ENCODE peak calls at places on chromosomes 4 and X, in four cellular contexts. One of them, this sample, is unnamed.
A peak's percentile ranks its signal among the peaks of the same experiment; 100 is the strongest.

GRCh38 chr4:20430555-20430954 is 178.8 kb downstream of the SLIT2 start:
- DNase-seq in upper lobe of left lung: no peak
- DNase-seq in prostate gland: no peak
- DNase-seq in transverse colon: peak; percentile 13
- DNase-seq in this sample: no peak

GRCh38 chr4:896216-896615 is 35.9 kb downstream of the GAK start:
- DNase-seq in upper lobe of left lung: peak; percentile 66
- DNase-seq in prostate gland: no peak
- DNase-seq in transverse colon: no peak
- DNase-seq in this sample: no peak

GRCh38 chr4:186719925-186720694 is 3.5 kb downstream of the FAT1 start:
- DNase-seq in upper lobe of left lung: no peak
- DNase-seq in prostate gland: no peak
- DNase-seq in transverse colon: no peak
- DNase-seq in this sample: no peak

GRCh38 chrX:85111347-85111746 is 107.7 kb downstream of the APOOL start:
- DNase-seq in upper lobe of left lung: no peak
- DNase-seq in prostate gland: no peak
- DNase-seq in transverse colon: no peak
- DNase-seq in this sample: no peak

GRCh38 chr4:138110815-138111214 is 131.3 kb downstream of the SLC7A11 start:
- DNase-seq in upper lobe of left lung: no peak
- DNase-seq in prostate gland: no peak
- DNase-seq in transverse colon: no peak
- DNase-seq in this sample: no peak

GRCh38 chr4:66568431-66568830 is 898.1 kb upstream of the EPHA5 start:
- DNase-seq in upper lobe of left lung: no peak
- DNase-seq in prostate gland: no peak
- DNase-seq in transverse colon: no peak
- DNase-seq in this sample: no peak

GRCh38 chr4:53558981-53559620 is 32.2 kb downstream of the LNX1 start:
- DNase-seq in upper lobe of left lung: no peak
- DNase-seq in prostate gland: no peak
- DNase-seq in transverse colon: no peak
- DNase-seq in this sample: no peak

GRCh38 chr4:144647095-144647959 is 1.4 kb downstream of the HHIP start:
- DNase-seq in upper lobe of left lung: no peak
- DNase-seq in prostate gland: no peak
- DNase-seq in transverse colon: no peak
- DNase-seq in this sample: no peak

GRCh38 chrX:68940601-68941000 is 111.8 kb downstream of the EFNB1 start:
- DNase-seq in upper lobe of left lung: no peak
- DNase-seq in prostate gland: no peak
- DNase-seq in transverse colon: peak; percentile 2
- DNase-seq in this sample: no peak

GRCh38 chr4:188971125-188971524 is 831.9 kb downstream of the TRIML1 start:
- DNase-seq in upper lobe of left lung: no peak
- DNase-seq in prostate gland: no peak
- DNase-seq in transverse colon: no peak
- DNase-seq in this sample: no peak

GRCh38 chr4:7158081-7158750 is 34.1 kb upstream of the SORCS2 start:
- DNase-seq in upper lobe of left lung: no peak
- DNase-seq in prostate gland: no peak
- DNase-seq in transverse colon: no peak
- DNase-seq in this sample: no peak

GRCh38 chrX:32530802-32531403 is 680.4 kb downstream of the DMD start:
- DNase-seq in upper lobe of left lung: no peak
- DNase-seq in prostate gland: peak; percentile 7
- DNase-seq in transverse colon: peak; percentile 9
- DNase-seq in this sample: no peak

GRCh38 chrX:67619253-67619652 is 75.4 kb downstream of the AR start:
- DNase-seq in upper lobe of left lung: no peak
- DNase-seq in prostate gland: no peak
- DNase-seq in transverse colon: no peak
- DNase-seq in this sample: no peak

GRCh38 chr4:23242962-23243361 is 550.2 kb downstream of the GBA3 start:
- DNase-seq in upper lobe of left lung: no peak
- DNase-seq in prostate gland: no peak
- DNase-seq in transverse colon: no peak
- DNase-seq in this sample: no peak

GRCh38 chr4:121698119-121698732 is 1.4 kb upstream of the ANXA5 start:
- DNase-seq in upper lobe of left lung: no peak
- DNase-seq in prostate gland: no peak
- DNase-seq in transverse colon: no peak
- DNase-seq in this sample: no peak
- TF ChIP-seq POLR2AphosphoS5 in upper lobe of left lung: no peak
- TF ChIP-seq POLR2AphosphoS5 in prostate gland: no peak
- TF ChIP-seq POLR2AphosphoS5 in transverse colon: no peak
- TF ChIP-seq POLR2AphosphoS5 in this sample: no peak

GRCh38 chr4:118280501-118281218 is 72.1 kb downstream of the PRSS12 start:
- DNase-seq in upper lobe of left lung: no peak
- DNase-seq in prostate gland: peak; percentile 71
- DNase-seq in transverse colon: peak; percentile 69
- DNase-seq in this sample: peak; percentile 41
- TF ChIP-seq POLR2AphosphoS5 in upper lobe of left lung: no peak
- TF ChIP-seq POLR2AphosphoS5 in prostate gland: peak; percentile 20
- TF ChIP-seq POLR2AphosphoS5 in transverse colon: no peak
- TF ChIP-seq POLR2AphosphoS5 in this sample: peak; percentile 73

GRCh38 chrX:9440116-9440844 is 24.6 kb upstream of the TBL1X start:
- DNase-seq in upper lobe of left lung: no peak
- DNase-seq in prostate gland: no peak
- DNase-seq in transverse colon: no peak
- DNase-seq in this sample: no peak
- TF ChIP-seq POLR2AphosphoS5 in upper lobe of left lung: no peak
- TF ChIP-seq POLR2AphosphoS5 in prostate gland: no peak
- TF ChIP-seq POLR2AphosphoS5 in transverse colon: no peak
- TF ChIP-seq POLR2AphosphoS5 in this sample: no peak

GRCh38 chrX:80810365-80810978 is 795 bp upstream of the BRWD3 start:
- DNase-seq in upper lobe of left lung: no peak
- DNase-seq in prostate gland: no peak
- DNase-seq in transverse colon: no peak
- DNase-seq in this sample: no peak
- TF ChIP-seq POLR2AphosphoS5 in upper lobe of left lung: no peak
- TF ChIP-seq POLR2AphosphoS5 in prostate gland: no peak
- TF ChIP-seq POLR2AphosphoS5 in transverse colon: no peak
- TF ChIP-seq POLR2AphosphoS5 in this sample: no peak

DNA sequence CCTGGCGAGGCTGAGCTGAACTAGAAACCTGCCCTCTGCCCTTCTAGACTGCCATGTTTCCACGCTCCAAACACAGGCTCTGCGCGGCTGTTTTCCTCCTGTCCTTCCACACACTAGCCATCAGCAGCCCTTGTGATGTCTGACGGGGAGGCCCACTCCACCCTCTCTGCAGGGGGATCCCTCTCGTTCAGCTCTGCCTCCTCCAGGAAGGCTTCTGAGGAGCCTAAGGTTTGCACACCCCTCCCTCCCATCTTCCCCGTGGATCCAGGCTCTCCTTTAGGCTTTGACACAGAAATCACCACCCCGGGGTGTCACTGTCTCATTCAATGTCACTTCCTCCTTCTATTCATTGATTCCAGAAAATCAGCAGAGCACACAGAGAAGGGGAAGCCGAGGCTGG is 38.6 kb upstream of the CRMP1 start:
- DNase-seq in upper lobe of left lung: no peak
- DNase-seq in prostate gland: no peak
- DNase-seq in transverse colon: no peak
- DNase-seq in this sample: no peak
- TF ChIP-seq POLR2AphosphoS5 in upper lobe of left lung: no peak
- TF ChIP-seq POLR2AphosphoS5 in prostate gland: no peak
- TF ChIP-seq POLR2AphosphoS5 in transverse colon: no peak
- TF ChIP-seq POLR2AphosphoS5 in this sample: no peak

GRCh38 chr4:128290526-128290925 is 2.9 kb upstream of the PGRMC2 start:
- DNase-seq in upper lobe of left lung: no peak
- DNase-seq in prostate gland: no peak
- DNase-seq in transverse colon: no peak
- DNase-seq in this sample: no peak

GRCh38 chr4:128288689-128289106 is 1.1 kb upstream of the PGRMC2 start:
- DNase-seq in upper lobe of left lung: no peak
- DNase-seq in prostate gland: peak; percentile 43
- DNase-seq in transverse colon: peak; percentile 30
- DNase-seq in this sample: no peak

GRCh38 chr4:128287871-128288688 is 467 bp upstream of the PGRMC2 start:
- DNase-seq in upper lobe of left lung: peak; percentile 100
- DNase-seq in prostate gland: peak; percentile 99
- DNase-seq in transverse colon: peak; percentile 100
- DNase-seq in this sample: peak; percentile 89

GRCh38 chr4:128291096-128291495 is 3.5 kb upstream of the PGRMC2 start:
- DNase-seq in upper lobe of left lung: no peak
- DNase-seq in prostate gland: no peak
- DNase-seq in transverse colon: no peak
- DNase-seq in this sample: no peak

DNA sequence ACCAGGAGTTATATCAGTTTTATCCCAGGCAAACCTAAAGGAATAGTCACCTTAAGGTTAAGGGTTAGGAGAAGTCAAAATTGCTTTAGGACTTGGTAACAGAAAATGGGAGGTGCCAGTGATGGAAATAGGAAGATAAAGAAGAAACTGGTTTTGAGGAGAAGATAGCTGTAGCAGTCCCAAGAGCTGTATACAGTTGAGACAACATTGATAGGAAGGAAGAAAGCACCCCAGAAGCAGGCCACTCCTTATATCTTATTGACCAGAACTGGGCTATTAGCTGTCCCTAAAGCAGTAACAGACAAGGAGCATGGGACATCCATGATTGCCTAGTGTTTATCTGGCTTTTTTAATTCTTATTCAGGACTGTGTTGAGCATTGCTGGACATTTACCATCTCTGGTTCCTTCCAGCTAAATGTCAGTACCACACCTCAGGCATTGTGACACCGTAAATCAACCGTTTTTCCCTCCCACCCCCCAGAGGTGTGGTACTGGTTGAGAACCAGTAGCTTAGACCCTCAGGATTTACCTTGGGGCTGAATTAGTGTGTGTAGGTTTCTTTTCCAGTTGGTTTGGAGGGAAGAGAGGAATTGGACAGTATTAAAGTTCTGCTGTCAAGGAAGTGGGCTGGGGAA is 2.0 kb upstream of the PGRMC2 start:
- DNase-seq in upper lobe of left lung: no peak
- DNase-seq in prostate gland: no peak
- DNase-seq in transverse colon: no peak
- DNase-seq in this sample: no peak
- TF ChIP-seq POLR2AphosphoS5 in upper lobe of left lung: no peak
- TF ChIP-seq POLR2AphosphoS5 in prostate gland: no peak
- TF ChIP-seq POLR2AphosphoS5 in transverse colon: no peak
- TF ChIP-seq POLR2AphosphoS5 in this sample: no peak

DNA sequence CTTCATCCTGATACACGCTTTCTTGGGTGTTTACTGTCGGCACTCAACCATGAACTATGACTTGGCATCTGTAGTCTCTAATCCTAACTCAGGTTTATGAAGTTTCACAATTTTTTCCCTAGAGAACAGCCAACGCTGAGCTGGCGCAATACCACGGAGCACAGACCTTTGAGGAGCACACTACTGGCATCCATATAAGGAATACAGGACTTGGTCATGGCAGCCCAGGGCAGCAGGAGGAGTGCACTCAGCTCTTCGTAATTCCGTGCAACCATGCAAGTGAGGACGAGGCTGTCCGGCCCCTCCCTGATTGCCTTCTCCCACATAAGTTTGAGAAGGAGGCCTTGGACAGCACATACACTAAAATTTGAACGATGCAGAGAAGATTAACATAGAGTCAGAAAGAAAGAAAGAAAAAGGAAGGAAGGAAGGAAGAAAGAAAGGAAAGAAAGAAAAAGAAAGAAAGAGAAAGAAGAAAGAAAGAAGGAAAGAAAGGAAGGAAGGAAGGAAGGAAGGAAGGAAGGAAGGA is 41.0 kb upstream of the PDLIM5 start:
- DNase-seq in upper lobe of left lung: no peak
- DNase-seq in prostate gland: peak; percentile 26
- DNase-seq in transverse colon: peak; percentile 10
- DNase-seq in this sample: peak; percentile 7
- TF ChIP-seq POLR2AphosphoS5 in upper lobe of left lung: no peak
- TF ChIP-seq POLR2AphosphoS5 in prostate gland: peak; percentile 62
- TF ChIP-seq POLR2AphosphoS5 in transverse colon: no peak
- TF ChIP-seq POLR2AphosphoS5 in this sample: no peak

DNA sequence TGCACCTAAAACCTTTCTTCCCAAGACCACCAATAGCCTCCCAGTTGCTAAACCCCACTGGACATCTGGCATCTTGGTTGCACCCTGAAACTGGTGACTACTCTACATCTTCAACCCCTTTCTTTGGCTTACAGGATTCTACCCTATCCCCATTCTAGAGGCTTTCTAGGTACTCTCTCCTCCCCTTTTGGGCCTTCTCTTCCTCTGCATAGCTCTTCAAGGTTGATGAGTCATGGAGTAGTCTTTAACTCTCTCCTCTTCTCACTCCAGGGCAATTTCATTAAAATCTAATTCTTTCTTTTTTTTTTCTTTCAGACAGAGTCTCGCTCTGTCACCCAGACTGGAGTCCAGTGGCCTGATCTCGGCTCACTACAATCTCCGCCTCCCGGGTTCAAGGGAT is 16.8 kb downstream of the APOO start:
- DNase-seq in upper lobe of left lung: no peak
- DNase-seq in prostate gland: no peak
- DNase-seq in transverse colon: no peak
- DNase-seq in this sample: no peak
- TF ChIP-seq POLR2AphosphoS5 in upper lobe of left lung: no peak
- TF ChIP-seq POLR2AphosphoS5 in prostate gland: no peak
- TF ChIP-seq POLR2AphosphoS5 in transverse colon: no peak
- TF ChIP-seq POLR2AphosphoS5 in this sample: no peak

GRCh38 chrX:13742397-13743176 is 8.0 kb downstream of the OFD1 start:
- DNase-seq in upper lobe of left lung: no peak
- DNase-seq in prostate gland: no peak
- DNase-seq in transverse colon: peak; percentile 15
- DNase-seq in this sample: no peak
- TF ChIP-seq POLR2AphosphoS5 in upper lobe of left lung: no peak
- TF ChIP-seq POLR2AphosphoS5 in prostate gland: peak; percentile 44
- TF ChIP-seq POLR2AphosphoS5 in transverse colon: no peak
- TF ChIP-seq POLR2AphosphoS5 in this sample: no peak

DNA sequence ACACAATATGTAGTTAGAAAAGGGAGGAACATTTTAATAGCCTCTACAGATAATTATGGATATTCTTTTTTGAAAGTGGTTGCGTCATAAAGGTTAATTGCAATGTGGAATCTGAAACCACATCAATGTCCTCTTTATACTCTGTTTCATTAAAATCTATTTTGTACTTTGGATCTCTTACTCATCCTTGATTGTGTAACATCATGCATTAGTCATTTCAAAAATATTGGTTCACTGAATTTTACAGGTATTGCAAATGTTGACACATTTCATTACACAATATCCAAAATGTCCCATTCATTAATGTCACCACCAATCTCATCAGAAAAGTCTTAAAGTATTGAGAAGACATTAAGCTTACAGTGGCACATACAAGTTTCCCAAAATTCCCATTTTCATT is 62.7 kb upstream of the USP9X start:
- DNase-seq in upper lobe of left lung: no peak
- DNase-seq in prostate gland: no peak
- DNase-seq in transverse colon: no peak
- DNase-seq in this sample: no peak
- TF ChIP-seq POLR2AphosphoS5 in upper lobe of left lung: no peak
- TF ChIP-seq POLR2AphosphoS5 in prostate gland: peak; percentile 56
- TF ChIP-seq POLR2AphosphoS5 in transverse colon: no peak
- TF ChIP-seq POLR2AphosphoS5 in this sample: no peak